ENCODE peak calls at places on chromosomes 2 and 18, in five cellular contexts. One of them, this sample, is unnamed.

GRCh38 chr18:26185267-26185666 is 41.0 kb upstream of the TAF4B start:
- DNase-seq in pancreas: no peak
- DNase-seq in A549: peak
- DNase-seq in RWPE1: peak
- DNase-seq in Ammon's horn: no peak
- DNase-seq in this sample: no peak

GRCh38 chr2:239469101-239469960 is 68.5 kb upstream of the HDAC4 start:
- DNase-seq in pancreas: no peak
- DNase-seq in A549: no peak
- DNase-seq in RWPE1: no peak
- DNase-seq in Ammon's horn: no peak
- DNase-seq in this sample: no peak

GRCh38 chr2:161710131-161710915 is 86.1 kb downstream of the SLC4A10 start:
- DNase-seq in pancreas: no peak
- DNase-seq in A549: no peak
- DNase-seq in RWPE1: no peak
- DNase-seq in Ammon's horn: no peak
- DNase-seq in this sample: no peak

GRCh38 chr2:55118643-55119065 is 68.4 kb upstream of the RTN4 start:
- DNase-seq in pancreas: no peak
- DNase-seq in A549: no peak
- DNase-seq in RWPE1: no peak
- DNase-seq in Ammon's horn: no peak
- DNase-seq in this sample: no peak

GRCh38 chr2:33077841-33078240 is 131.1 kb downstream of the LTBP1 start:
- DNase-seq in pancreas: no peak
- DNase-seq in A549: no peak
- DNase-seq in RWPE1: no peak
- DNase-seq in Ammon's horn: no peak
- DNase-seq in this sample: no peak

GRCh38 chr2:220219371-220219770 is 591.9 kb downstream of the SLC4A3 start:
- DNase-seq in pancreas: no peak
- DNase-seq in A549: no peak
- DNase-seq in RWPE1: peak
- DNase-seq in Ammon's horn: no peak
- DNase-seq in this sample: no peak

GRCh38 chr2:209638346-209638745 is 133.3 kb upstream of the UNC80 start:
- DNase-seq in pancreas: no peak
- DNase-seq in A549: peak
- DNase-seq in RWPE1: peak
- DNase-seq in Ammon's horn: no peak
- DNase-seq in this sample: no peak

GRCh38 chr18:24244698-24245097 is 105.8 kb downstream of the CABYR start:
- DNase-seq in pancreas: no peak
- DNase-seq in A549: no peak
- DNase-seq in RWPE1: no peak
- DNase-seq in Ammon's horn: no peak
- DNase-seq in this sample: no peak

GRCh38 chr2:227374158-227374557 is 4.9 kb downstream of the TM4SF20 start:
- DNase-seq in pancreas: no peak
- DNase-seq in A549: no peak
- DNase-seq in RWPE1: no peak
- DNase-seq in Ammon's horn: no peak
- DNase-seq in this sample: no peak